ENCODE peak calls at places on chromosomes 3 and 15, in seven cellular contexts. J is AG09309, R is AG04449, I is activated B cell treated with CpG ODN at 0.5 μM for 24 hours, Z is GM12865, A is ovary, K is NB4. L is an unnamed sample.
A peak's percentile ranks its signal among the peaks of the same experiment; 100 is the strongest.

GRCh38 chr15:90300988-90301715 is 35.7 kb downstream of the NGRN start:
- DNase-seq in K (peak; percentile 73), Z (peak; percentile 80), A (peak; percentile 49), I (peak; percentile 46), J (no peak), R (no peak), L (no peak)

GRCh38 chr15:72197460-72198409 is at the start of gene GRAMD2A:
- DNase-seq in I (peak; percentile 30), Z (peak; percentile 34), K (no peak), R (no peak), J (no peak), A (no peak), L (no peak)

GRCh38 chr15:70726753-70727152 is 36.6 kb downstream of the UACA start:
- DNase-seq in A (no peak), Z (no peak), J (no peak), I (no peak), R (no peak), K (no peak), L (no peak)

GRCh38 chr3:196192036-196193001 is 18.9 kb downstream of the ZDHHC19 start:
- DNase-seq in I (peak; percentile 68), J (no peak), Z (peak; percentile 90), A (no peak), R (no peak), K (peak; percentile 80), L (peak; percentile 81)

GRCh38 chr3:140848675-140849074 is 93.0 kb upstream of the SLC25A36 start:
- DNase-seq in K (no peak), Z (peak; percentile 46), I (no peak), J (no peak), A (no peak), R (no peak), L (no peak)

GRCh38 chr15:62021991-62022600 is 38.2 kb downstream of the VPS13C start:
- DNase-seq in R (no peak), J (no peak), I (no peak), A (no peak), Z (no peak), K (peak; percentile 10), L (no peak)

GRCh38 chr3:362939-363338 is 166.4 kb downstream of the CHL1 start:
- DNase-seq in K (no peak), Z (no peak), I (no peak), J (no peak), A (no peak), R (no peak), L (no peak)

GRCh38 chr3:156317457-156317856 is 197.1 kb downstream of the KCNAB1 start:
- DNase-seq in A (no peak), K (peak; percentile 8), Z (no peak), I (no peak), J (no peak), R (no peak), L (no peak)

GRCh38 chr3:72563690-72564370 is 284.4 kb downstream of the SHQ1 start:
- DNase-seq in A (no peak), I (no peak), R (no peak), J (no peak), Z (no peak), K (no peak), L (no peak)

GRCh38 chr3:49120096-49120437 is 556 bp downstream of the USP19 start:
- DNase-seq in J (no peak), R (no peak), I (no peak), Z (peak; percentile 26), K (peak; percentile 21), A (no peak), L (no peak)

GRCh38 chr3:149414557-149415231 is 37.2 kb upstream of the TM4SF1 start:
- DNase-seq in J (no peak), R (no peak), I (no peak), A (no peak), Z (no peak), K (no peak), L (no peak)

GRCh38 chr15:41892621-41893421 is 1.0 kb downstream of the SPTBN5 start:
- DNase-seq in A (no peak), R (no peak), I (no peak), J (no peak), Z (no peak), K (no peak), L (no peak)

GRCh38 chr3:141432904-141433303 is 53.9 kb upstream of the RASA2 start:
- DNase-seq in K (no peak), R (no peak), A (no peak), I (no peak), Z (no peak), J (no peak), L (no peak)

GRCh38 chr3:53921296-53921695 is 29.6 kb upstream of the SELENOK start:
- DNase-seq in R (no peak), K (peak; percentile 24), I (no peak), J (no peak), A (no peak), Z (peak; percentile 21), L (no peak)

GRCh38 chr3:13747627-13748026 is 132.2 kb downstream of the WNT7A start:
- DNase-seq in Z (no peak), R (no peak), I (no peak), A (no peak), K (no peak), J (no peak), L (no peak)

GRCh38 chr15:40155270-40155910 is 5.5 kb upstream of the BUB1B start:
- DNase-seq in Z (peak; percentile 43), I (no peak), R (no peak), A (no peak), J (no peak), K (no peak), L (no peak)

GRCh38 chr3:128112406-128112968 is 11.1 kb downstream of the RUVBL1 start:
- DNase-seq in K (no peak), I (no peak), Z (peak; percentile 75), A (no peak), R (peak; percentile 58), J (peak; percentile 71), L (no peak)

GRCh38 chr3:193974147-193974546 is 161.8 kb upstream of the HES1 start:
- DNase-seq in R (peak; percentile 9), Z (no peak), J (peak; percentile 52), K (no peak), A (no peak), I (no peak), L (no peak)

GRCh38 chr15:27582741-27583400 is 516.2 kb downstream of the OCA2 start:
- DNase-seq in I (no peak), R (no peak), J (no peak), A (no peak), Z (no peak), K (no peak), L (no peak)

GRCh38 chr3:97910931-97911351 is 61.3 kb downstream of the RIOX2 start:
- DNase-seq in Z (no peak), A (no peak), J (no peak), I (no peak), R (no peak), K (peak; percentile 92), L (no peak)

GRCh38 chr15:92141607-92142006 is 252.1 kb upstream of the ST8SIA2 start:
- DNase-seq in I (no peak), R (no peak), K (no peak), J (no peak), Z (no peak), A (no peak), L (no peak)

DNA sequence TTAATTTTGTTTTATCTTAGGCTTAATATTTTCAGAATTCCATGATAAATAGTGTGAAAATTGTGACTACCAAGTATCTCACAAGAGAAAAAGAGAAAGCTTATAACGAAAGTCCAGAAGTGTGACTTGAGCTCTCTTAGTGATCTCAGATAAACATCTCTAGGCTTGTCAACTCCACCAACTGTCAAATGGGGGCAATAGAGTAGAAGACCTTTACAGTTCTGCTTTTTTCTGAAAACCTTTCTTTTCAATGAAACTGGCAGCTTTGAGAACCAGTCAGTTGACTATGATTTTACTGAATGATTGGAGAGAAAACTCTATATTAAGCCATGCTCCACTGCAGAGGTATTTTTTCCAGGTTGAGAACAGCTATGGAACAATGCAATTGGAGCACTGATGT is 119.2 kb upstream of the TP63 start:
- DNase-seq in A (no peak), R (no peak), I (no peak), K (peak; percentile 56), J (no peak), Z (peak; percentile 65), L (no peak)
- TF ChIP-seq CTCF in A (no peak), R (no peak), I (no peak), K (peak; percentile 6), J (no peak), Z (no peak), L (no peak)

GRCh38 chr3:188671941-188672340 is 499.8 kb upstream of the TPRG1 start:
- DNase-seq in I (no peak), R (no peak), J (no peak), Z (no peak), A (no peak), K (no peak), L (no peak)
- TF ChIP-seq CTCF in I (no peak), R (no peak), J (no peak), Z (no peak), A (no peak), K (no peak), L (no peak)

DNA sequence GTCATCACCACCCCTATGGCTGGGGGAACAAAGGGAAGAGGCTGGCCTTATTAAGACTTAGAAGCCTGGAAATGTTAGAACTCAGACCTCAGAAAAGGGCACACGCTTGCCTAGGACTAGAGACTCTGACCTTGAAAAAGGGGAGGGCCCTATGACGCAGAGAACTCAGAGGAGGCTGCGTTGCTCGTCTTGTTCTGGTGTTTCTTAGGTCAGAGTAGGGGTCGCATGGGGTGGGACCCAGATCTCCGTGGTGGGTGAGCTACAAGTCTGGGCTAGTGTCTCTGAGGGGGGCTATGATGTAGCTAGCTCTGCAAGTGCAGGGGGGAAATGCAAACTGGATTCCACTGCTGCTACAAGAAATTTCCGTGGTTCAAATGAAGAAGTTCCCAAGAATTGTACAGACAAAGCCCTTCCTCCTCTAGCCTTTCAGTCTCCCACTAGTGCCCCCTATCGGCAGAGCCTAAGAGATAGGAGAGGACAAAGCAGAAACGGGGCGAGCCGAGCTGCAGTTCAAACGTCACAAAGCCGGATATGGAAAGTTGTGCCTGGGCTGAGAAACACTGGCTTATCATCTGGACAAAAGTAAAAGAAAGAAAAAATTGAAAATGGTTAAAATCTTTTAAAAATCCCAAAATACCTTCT is 392.9 kb upstream of the ROBO2 start:
- DNase-seq in I (no peak), A (no peak), R (no peak), K (peak; percentile 17), Z (no peak), J (no peak), L (no peak)
- TF ChIP-seq CTCF in I (no peak), A (no peak), R (no peak), K (peak; percentile 41), Z (peak; percentile 16), J (no peak), L (no peak)

GRCh38 chr3:119912220-119912619 is 130.3 kb downstream of the NR1I2 start:
- DNase-seq in J (no peak), R (no peak), A (no peak), Z (no peak), K (peak; percentile 14), I (no peak), L (no peak)
- TF ChIP-seq CTCF in J (no peak), R (no peak), A (no peak), Z (no peak), K (no peak), I (no peak), L (no peak)